ENCODE peak calls at places on chromosomes 2 and 18, in seven cellular contexts. O is GM12878, W is HCT116, A is SK-N-SH, I is K562, V is H1, C is HepG2. M is an unnamed sample.
A peak's percentile ranks its signal among the peaks of the same experiment; 100 is the strongest.

GRCh38 chr18:22879279-22879678 is 53.8 kb upstream of the RBBP8 start:
- DNase-seq in O (no peak), W (no peak), I (no peak), A (no peak), C (no peak), V (no peak), M (peak; percentile 50)

GRCh38 chr2:128300621-128301020 is 18.0 kb downstream of the HS6ST1 start:
- DNase-seq in O (no peak), C (no peak), V (no peak), I (no peak), A (no peak), W (no peak), M (no peak)

GRCh38 chr2:23788100-23788499 is 138.8 kb downstream of the ATAD2B start:
- DNase-seq in O (peak; percentile 13), C (no peak), I (peak; percentile 46), A (no peak), W (no peak), V (no peak), M (no peak)

GRCh38 chr2:27051902-27052645 is 606 bp downstream of the AGBL5 start:
- DNase-seq in V (no peak), I (no peak), O (no peak), A (peak; percentile 67), W (no peak), C (no peak), M (no peak)

GRCh38 chr2:72036595-72036994 is 111.1 kb downstream of the CYP26B1 start:
- DNase-seq in C (no peak), V (no peak), I (no peak), O (no peak), A (no peak), W (no peak), M (no peak)

GRCh38 chr2:144249035-144249637 is 270.8 kb downstream of the ZEB2 start:
- DNase-seq in W (no peak), I (no peak), O (no peak), A (no peak), C (no peak), V (no peak), M (no peak)

GRCh38 chr2:42513252-42513918 is 19.6 kb upstream of the KCNG3 start:
- DNase-seq in C (peak; percentile 69), A (peak; percentile 53), I (peak; percentile 65), V (no peak), O (no peak), W (peak; percentile 57), M (no peak)

GRCh38 chr2:5834491-5834890 is 142.3 kb downstream of the SOX11 start:
- DNase-seq in I (no peak), C (no peak), O (no peak), V (no peak), A (no peak), W (no peak), M (no peak)

GRCh38 chr2:149422991-149423338 is 92.6 kb downstream of the LYPD6 start:
- DNase-seq in W (no peak), V (no peak), O (no peak), C (no peak), A (no peak), I (no peak), M (peak; percentile 22)

GRCh38 chr2:134169788-134170187 is 84.1 kb upstream of the MGAT5 start:
- DNase-seq in V (no peak), W (no peak), A (no peak), I (no peak), O (no peak), C (no peak), M (no peak)

GRCh38 chr18:11159844-11160243 is 10.5 kb upstream of the PIEZO2 start:
- DNase-seq in A (no peak), C (no peak), W (no peak), O (no peak), V (no peak), I (no peak), M (no peak)

GRCh38 chr18:76709659-76710645 is 112.4 kb upstream of the ZNF236 start:
- DNase-seq in I (peak; percentile 56), W (peak; percentile 52), V (peak; percentile 34), A (peak; percentile 81), C (peak; percentile 33), O (peak; percentile 12), M (peak; percentile 51)

GRCh38 chr2:64327510-64328414 is 126.2 kb upstream of the LGALSL start:
- DNase-seq in O (peak; percentile 43), A (peak; percentile 65), C (no peak), W (no peak), I (no peak), V (no peak), M (no peak)

GRCh38 chr18:79439201-79440023 is 43.7 kb downstream of the NFATC1 start:
- DNase-seq in I (peak; percentile 40), W (no peak), C (no peak), A (no peak), V (no peak), O (no peak), M (no peak)

GRCh38 chr2:157990173-157990572 is 111.5 kb upstream of the UPP2 start:
- DNase-seq in C (no peak), W (no peak), V (no peak), O (no peak), A (peak; percentile 38), I (no peak), M (no peak)

GRCh38 chr2:163185160-163185559 is 346.6 kb upstream of the KCNH7 start:
- DNase-seq in A (no peak), V (no peak), C (no peak), W (no peak), O (no peak), I (no peak), M (no peak)

GRCh38 chr2:128607981-128608506 is 289.4 kb upstream of the HS6ST1 start:
- DNase-seq in V (no peak), C (no peak), I (no peak), O (no peak), A (peak; percentile 51), W (no peak), M (peak; percentile 62)

GRCh38 chr2:54386993-54387590 is 69.0 kb upstream of the SPTBN1 start:
- DNase-seq in A (no peak), I (no peak), W (no peak), V (no peak), C (no peak), O (no peak), M (no peak)

GRCh38 chr18:23871410-23871809 is 143.1 kb upstream of the TTC39C start:
- DNase-seq in W (no peak), A (peak; percentile 31), C (no peak), V (no peak), O (peak; percentile 21), I (no peak), M (no peak)

GRCh38 chr2:100073110-100073509 is 69.3 kb downstream of the AFF3 start:
- DNase-seq in C (no peak), A (no peak), O (no peak), V (no peak), I (no peak), W (no peak), M (no peak)

GRCh38 chr2:18623782-18624181 is 34.4 kb upstream of the NT5C1B start:
- DNase-seq in I (no peak), O (no peak), V (no peak), A (no peak), W (no peak), C (no peak), M (no peak)

GRCh38 chr2:32289165-32290054 is 11.7 kb downstream of the YIPF4 start:
- DNase-seq in O (no peak), I (peak; percentile 23), V (no peak), A (no peak), C (peak; percentile 80), W (peak; percentile 16), M (no peak)

DNA sequence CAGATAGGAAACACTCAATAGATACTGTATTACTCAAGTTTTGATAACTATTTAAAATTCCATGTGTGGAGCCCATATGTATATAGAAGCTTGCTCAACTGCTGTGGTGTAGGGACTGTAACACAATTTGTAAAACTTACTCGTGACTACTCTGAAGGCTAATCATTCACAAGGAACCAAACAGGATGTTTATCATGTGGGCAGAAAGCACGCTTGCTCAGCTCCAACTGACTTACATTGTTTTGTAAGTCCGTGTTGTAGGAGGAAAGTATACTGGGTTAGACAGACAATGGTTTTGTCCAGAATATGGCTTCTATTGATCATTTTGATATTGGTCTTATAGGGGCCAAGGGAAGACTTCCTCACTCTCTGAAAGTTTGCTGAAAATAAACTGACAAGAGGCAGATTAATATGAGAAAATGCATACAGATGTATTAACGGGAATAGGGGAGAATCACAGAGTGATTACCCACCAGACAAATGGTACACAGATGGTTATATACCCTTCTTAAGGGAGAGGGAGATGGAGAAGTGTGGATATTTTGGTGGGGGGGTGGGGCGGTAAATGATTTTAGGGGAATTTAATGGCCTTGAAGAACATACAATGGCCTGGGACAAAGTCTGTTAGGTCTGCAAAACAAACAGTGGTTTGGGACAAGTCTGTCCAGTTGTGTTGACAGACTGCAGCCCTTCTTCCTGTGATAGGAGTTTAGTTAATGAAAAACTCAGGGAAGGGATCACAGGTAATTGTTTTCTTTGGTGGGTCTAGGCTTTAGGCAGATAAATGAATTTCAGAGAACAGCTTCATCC is 259.3 kb upstream of the SP5 start:
- DNase-seq in V (no peak), I (no peak), C (peak; percentile 98), O (no peak), A (no peak), W (no peak), M (no peak)
- TF ChIP-seq JUND in V (no peak), I (no peak), C (no peak), O (no peak), A (no peak), W (no peak), M (no peak)

GRCh38 chr2:101718993-101719571 is 21.6 kb downstream of the MAP4K4 start:
- DNase-seq in C (no peak), W (no peak), I (no peak), A (no peak), O (no peak), V (no peak), M (no peak)
- TF ChIP-seq JUND in C (no peak), W (no peak), I (no peak), A (no peak), O (no peak), V (no peak), M (no peak)

DNA sequence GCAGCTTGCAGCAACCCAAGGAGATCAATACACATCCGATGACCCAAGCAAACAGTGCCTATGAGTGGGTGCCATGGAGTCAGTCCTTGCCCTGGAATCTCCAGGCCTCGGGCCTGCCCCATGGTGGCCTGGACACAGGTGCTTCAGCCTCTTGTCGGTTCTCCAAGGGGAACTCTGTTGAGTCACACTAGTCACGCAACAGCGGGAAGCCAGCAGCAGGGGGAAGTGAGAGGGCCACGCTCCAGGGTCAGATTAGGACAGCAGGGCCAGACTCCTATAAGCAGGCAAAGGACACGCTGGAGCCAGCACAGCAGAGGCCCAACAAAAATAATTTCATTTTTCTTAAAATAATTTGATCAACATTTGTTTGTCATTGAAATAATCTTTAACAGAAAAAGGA is 16.6 kb upstream of the ARMC9 start:
- DNase-seq in C (peak; percentile 78), A (no peak), I (peak; percentile 55), O (peak; percentile 52), W (no peak), V (no peak), M (no peak)
- TF ChIP-seq JUND in C (no peak), A (no peak), I (peak; percentile 74), O (no peak), W (no peak), V (no peak), M (no peak)

GRCh38 chr2:102939207-102939606 is 177.4 kb downstream of the TMEM182 start:
- DNase-seq in W (no peak), C (no peak), A (no peak), O (no peak), I (no peak), V (no peak), M (no peak)

GRCh38 chr2:102943251-102943650 is 181.4 kb downstream of the TMEM182 start:
- DNase-seq in O (no peak), W (no peak), I (no peak), V (no peak), A (no peak), C (no peak), M (no peak)

GRCh38 chr2:102942098-102942497 is 180.3 kb downstream of the TMEM182 start:
- DNase-seq in V (no peak), W (no peak), O (no peak), I (no peak), C (no peak), A (no peak), M (no peak)

GRCh38 chr2:102940684-102941083 is 178.9 kb downstream of the TMEM182 start:
- DNase-seq in I (no peak), V (no peak), O (no peak), W (no peak), A (no peak), C (no peak), M (peak; percentile 53)
- TF ChIP-seq JUND in I (no peak), V (no peak), O (no peak), W (no peak), A (no peak), C (no peak), M (no peak)